ENCODE peak calls at places on chromosomes 7 and 10, in six cellular contexts. S, I, H, N, J and A are unnamed samples.

GRCh38 chr10:63562391-63562790 is 41.2 kb downstream of the REEP3 start:
- DNase-seq in S (no peak), I (no peak), H (no peak), N (no peak), J (no peak), A (no peak)

GRCh38 chr7:27793780-27794179 is 53.8 kb downstream of the TAX1BP1 start:
- DNase-seq in S (peak), I (peak), H (no peak), N (no peak), J (no peak), A (peak)

GRCh38 chr10:130045801-130046321 is 64.8 kb downstream of the C10orf143 start:
- DNase-seq in S (no peak), I (no peak), H (no peak), N (no peak), J (no peak), A (no peak)

GRCh38 chr7:40978047-40978446 is 724.8 kb downstream of the INHBA start:
- DNase-seq in S (no peak), I (no peak), H (no peak), N (no peak), J (no peak), A (no peak)

GRCh38 chr10:108427081-108427480 is 1262.6 kb upstream of the SORCS1 start:
- DNase-seq in S (no peak), I (no peak), H (no peak), N (no peak), J (no peak), A (no peak)

GRCh38 chr7:44196450-44196872 is 4.3 kb upstream of the YKT6 start:
- DNase-seq in S (peak), I (peak), H (peak), N (peak), J (peak), A (peak)

GRCh38 chr7:25356534-25357151 is 128.4 kb upstream of the NPVF start:
- DNase-seq in S (no peak), I (no peak), H (no peak), N (no peak), J (no peak), A (no peak)

GRCh38 chr10:114526497-114527238 is 122.4 kb upstream of the AFAP1L2 start:
- DNase-seq in S (peak), I (peak), H (peak), N (peak), J (peak), A (peak)

GRCh38 chr7:101629171-101629570 is at the start of gene MYL10:
- DNase-seq in S (no peak), I (no peak), H (no peak), N (no peak), J (no peak), A (no peak)

GRCh38 chr10:12510566-12510965 is 161.2 kb downstream of the CAMK1D start:
- DNase-seq in S (peak), I (no peak), H (no peak), N (no peak), J (no peak), A (no peak)

GRCh38 chr10:51706225-51706624 is 6.8 kb upstream of the CSTF2T start:
- DNase-seq in S (peak), I (peak), H (no peak), N (no peak), J (no peak), A (no peak)

GRCh38 chr7:102000123-102000522 is 182.7 kb downstream of the CUX1 start:
- DNase-seq in S (no peak), I (no peak), H (no peak), N (no peak), J (no peak), A (no peak)

GRCh38 chr10:97138777-97139317 is 46.9 kb downstream of the SLIT1 start:
- DNase-seq in S (no peak), I (no peak), H (no peak), N (no peak), J (no peak), A (no peak)

GRCh38 chr10:62264702-62265436 is 3.8 kb downstream of the RTKN2 start:
- DNase-seq in S (peak), I (peak), H (peak), N (peak), J (peak), A (peak)

GRCh38 chr7:43785425-43785824 is 26.9 kb downstream of the BLVRA start:
- DNase-seq in S (peak), I (peak), H (no peak), N (no peak), J (no peak), A (peak)

GRCh38 chr7:26397326-26397725 is 105.7 kb downstream of the SNX10 start:
- DNase-seq in S (no peak), I (no peak), H (no peak), N (no peak), J (peak), A (peak)

GRCh38 chr7:47423196-47423595 is 158.7 kb downstream of the TNS3 start:
- DNase-seq in S (no peak), I (no peak), H (no peak), N (no peak), J (no peak), A (no peak)

GRCh38 chr7:69882269-69882668 is 284.0 kb downstream of the AUTS2 start:
- DNase-seq in S (no peak), I (no peak), H (no peak), N (no peak), J (no peak), A (no peak)

GRCh38 chr7:4642468-4643203 is 39.5 kb upstream of the FOXK1 start:
- DNase-seq in S (no peak), I (peak), H (no peak), N (no peak), J (no peak), A (no peak)
- TF ChIP-seq EZH2phosphoT487 in S (no peak), I (no peak), H (no peak), N (no peak), J (no peak), A (no peak)

GRCh38 chr10:15859865-15860691 is at the start of gene MINDY3:
- DNase-seq in S (peak), I (peak), H (peak), N (peak), J (peak), A (peak)

GRCh38 chr10:15859531-15859864 is 809 bp downstream of the MINDY3 start:
- DNase-seq in S (no peak), I (no peak), H (no peak), N (no peak), J (no peak), A (no peak)

GRCh38 chr10:15857001-15857608 is 3.2 kb downstream of the MINDY3 start:
- DNase-seq in S (peak), I (no peak), H (no peak), N (no peak), J (no peak), A (no peak)

GRCh38 chr10:15860692-15861201 is 440 bp upstream of the MINDY3 start:
- DNase-seq in S (no peak), I (no peak), H (no peak), N (no peak), J (no peak), A (no peak)

DNA sequence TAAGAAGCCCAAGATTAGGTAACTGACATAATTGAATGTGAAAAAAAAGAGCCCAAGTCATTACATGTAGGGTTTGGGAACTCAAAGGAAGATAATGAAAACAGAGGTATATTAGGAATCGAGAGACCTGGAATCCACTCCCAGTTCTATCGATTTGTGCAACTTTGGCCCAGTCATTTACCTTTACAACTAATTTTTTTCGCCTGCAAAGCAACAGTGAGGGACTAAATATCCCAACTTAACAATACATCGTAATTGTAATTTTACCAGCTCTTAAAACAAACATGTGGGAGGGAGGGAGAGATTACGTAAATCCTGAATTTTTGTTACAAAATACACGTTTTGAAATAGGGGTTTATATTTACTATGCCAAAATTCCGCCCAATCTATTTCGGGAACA is 1.4 kb downstream of the MINDY3 start:
- DNase-seq in S (no peak), I (no peak), H (no peak), N (no peak), J (no peak), A (no peak)
- H3K4me3 ChIP-seq in S (peak), I (peak), H (peak), N (peak), J (peak), A (no peak)

GRCh38 chr7:157347217-157347904 is 10.6 kb downstream of the DNAJB6 start:
- DNase-seq in S (peak), I (peak), H (no peak), N (peak), J (no peak), A (peak)
- TF ChIP-seq EZH2phosphoT487 in S (no peak), I (no peak), H (no peak), N (no peak), J (no peak), A (no peak)

GRCh38 chr7:1192171-1192676 is 32.2 kb upstream of the ZFAND2A start:
- DNase-seq in S (peak), I (peak), H (no peak), N (no peak), J (no peak), A (no peak)
- H3K4me3 ChIP-seq in S (no peak), I (no peak), H (no peak), N (no peak), J (no peak), A (no peak)

GRCh38 chr7:112898432-112899290 is 108.5 kb upstream of the TMEM168 start:
- DNase-seq in S (peak), I (peak), H (peak), N (peak), J (peak), A (peak)
- TF ChIP-seq EZH2phosphoT487 in S (no peak), I (no peak), H (no peak), N (no peak), J (no peak), A (no peak)

DNA sequence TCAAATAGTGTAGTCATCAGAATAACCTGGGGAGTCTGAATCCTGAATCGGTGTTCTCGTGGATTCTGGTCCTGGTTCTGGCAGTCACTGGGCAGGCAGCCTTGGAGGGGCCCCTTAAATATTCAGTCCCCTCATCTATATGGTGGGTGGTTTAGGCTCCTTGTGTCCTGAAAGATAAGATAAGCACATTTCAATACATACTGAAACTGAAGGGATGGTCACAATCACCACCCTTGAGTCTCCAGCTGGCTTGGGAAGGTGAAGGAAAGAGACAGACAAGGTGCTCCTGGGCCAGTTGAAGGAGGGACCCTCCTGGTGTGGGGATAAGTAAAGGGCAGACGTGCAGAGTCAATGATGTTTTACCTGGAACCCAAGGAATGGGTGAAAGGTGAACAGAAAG is 146.7 kb downstream of the CXCL12 start:
- DNase-seq in S (no peak), I (no peak), H (no peak), N (no peak), J (no peak), A (no peak)
- H3K4me3 ChIP-seq in S (no peak), I (no peak), H (no peak), N (no peak), J (no peak), A (no peak)

GRCh38 chr7:150923191-150923590 is 54.9 kb downstream of the KCNH2 start:
- DNase-seq in S (peak), I (no peak), H (no peak), N (no peak), J (no peak), A (no peak)
- TF ChIP-seq EZH2phosphoT487 in S (no peak), I (no peak), H (no peak), N (no peak), J (no peak), A (no peak)

GRCh38 chr10:124184208-124184820 is 90.9 kb upstream of the CHST15 start:
- DNase-seq in S (no peak), I (no peak), H (no peak), N (no peak), J (no peak), A (no peak)

GRCh38 chr10:124185074-124185473 is 91.7 kb upstream of the CHST15 start:
- DNase-seq in S (no peak), I (no peak), H (no peak), N (no peak), J (no peak), A (no peak)

GRCh38 chr10:124182088-124182541 is 88.7 kb upstream of the CHST15 start:
- DNase-seq in S (no peak), I (no peak), H (no peak), N (no peak), J (no peak), A (no peak)

GRCh38 chr10:124181656-124182055 is 88.3 kb upstream of the CHST15 start:
- DNase-seq in S (no peak), I (no peak), H (no peak), N (no peak), J (no peak), A (no peak)

DNA sequence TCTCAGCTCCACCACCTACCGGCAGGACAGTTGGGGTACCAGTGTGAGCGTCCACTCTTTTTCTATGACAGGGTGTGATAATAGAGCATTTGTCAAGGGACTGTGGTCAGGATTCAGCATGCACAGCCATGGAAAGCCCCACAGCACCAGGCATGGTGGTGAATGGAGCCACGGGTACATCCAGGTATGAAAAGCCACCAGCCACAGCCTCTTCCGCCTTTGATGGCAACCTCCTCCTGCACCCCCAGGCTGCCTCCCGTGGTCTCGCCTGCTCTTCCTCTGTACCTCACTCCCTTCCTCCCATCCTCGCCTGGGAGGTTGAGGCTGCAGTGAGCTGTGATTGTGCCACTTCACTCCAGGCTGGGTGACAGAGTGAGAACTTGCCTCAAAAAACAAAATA is 90.2 kb upstream of the CHST15 start:
- DNase-seq in S (no peak), I (no peak), H (no peak), N (no peak), J (no peak), A (no peak)
- H3K4me3 ChIP-seq in S (no peak), I (no peak), H (no peak), N (no peak), J (no peak), A (no peak)

GRCh38 chr7:12757443-12757842 is 70.0 kb downstream of the ARL4A start:
- DNase-seq in S (peak), I (peak), H (no peak), N (no peak), J (no peak), A (no peak)
- TF ChIP-seq EZH2phosphoT487 in S (no peak), I (no peak), H (no peak), N (no peak), J (no peak), A (no peak)